ENCODE peak calls at places on chromosomes 13 and 19, in nine cellular contexts. C is endothelial cell, H is heart left ventricle, R is Peyer's patch, G is mesothelial cell of epicardium, K is lower lobe of right lung, N is HFFc6, M is GM13976, B is GM06990. U is an unnamed sample.

GRCh38 chr19:40219721-40220276 is 1.6 kb upstream of the TTC9B start:
- DNase-seq in C (no peak), H (no peak), R (peak), G (no peak), K (no peak), N (peak), M (no peak), B (no peak), U (no peak)

GRCh38 chr13:48708764-48709163 is 55.0 kb downstream of the CYSLTR2 start:
- DNase-seq in C (no peak), H (no peak), R (no peak), G (no peak), K (no peak), N (no peak), M (no peak), B (no peak), U (no peak)

GRCh38 chr13:44932171-44932849 is 57.0 kb downstream of the NUFIP1 start:
- DNase-seq in C (no peak), H (no peak), R (no peak), G (no peak), K (no peak), N (peak), M (no peak), B (no peak), U (no peak)

GRCh38 chr13:45194081-45194939 is 6.5 kb downstream of the KCTD4 start:
- DNase-seq in C (peak), H (peak), R (no peak), G (no peak), K (no peak), N (no peak), M (no peak), B (no peak), U (no peak)

GRCh38 chr13:101988140-101988539 is 413.7 kb downstream of the FGF14 start:
- DNase-seq in C (no peak), H (no peak), R (no peak), G (no peak), K (no peak), N (no peak), M (no peak), B (no peak), U (no peak)

GRCh38 chr13:111584101-111584500 is 263.7 kb downstream of the TEX29 start:
- DNase-seq in C (no peak), H (no peak), R (no peak), G (no peak), K (no peak), N (no peak), M (no peak), B (no peak), U (no peak)

GRCh38 chr19:279656-280055 is 11.5 kb downstream of the PLPP2 start:
- DNase-seq in C (no peak), H (no peak), R (no peak), G (no peak), K (no peak), N (no peak), M (no peak), B (no peak), U (no peak)

GRCh38 chr13:75788494-75788991 is 152.4 kb downstream of the LMO7 start:
- DNase-seq in C (no peak), H (peak), R (peak), G (no peak), K (no peak), N (peak), M (no peak), B (no peak), U (no peak)

GRCh38 chr19:39082745-39083598 is 1.2 kb upstream of the ACP7 start:
- DNase-seq in C (peak), H (no peak), R (no peak), G (no peak), K (no peak), N (no peak), M (no peak), B (no peak), U (no peak)

GRCh38 chr13:78587395-78587794 is 16.0 kb downstream of the POU4F1 start:
- DNase-seq in C (no peak), H (no peak), R (no peak), G (no peak), K (no peak), N (no peak), M (no peak), B (no peak), U (no peak)

GRCh38 chr19:42283248-42284065 is 14.4 kb downstream of the CIC start:
- DNase-seq in C (peak), H (peak), R (peak), G (peak), K (peak), N (peak), M (peak), B (peak), U (peak)

GRCh38 chr13:45398862-45399261 is 19.3 kb downstream of the SLC25A30 start:
- DNase-seq in C (no peak), H (no peak), R (peak), G (no peak), K (no peak), N (no peak), M (no peak), B (no peak), U (no peak)

GRCh38 chr13:33004454-33004853 is 11.8 kb upstream of the KL start:
- DNase-seq in C (peak), H (peak), R (no peak), G (no peak), K (no peak), N (no peak), M (no peak), B (no peak), U (no peak)

GRCh38 chr13:113001251-113002140 is 32.5 kb downstream of the MCF2L start:
- DNase-seq in C (no peak), H (no peak), R (no peak), G (peak), K (peak), N (no peak), M (no peak), B (no peak), U (no peak)

GRCh38 chr19:41089955-41090354 is 1.7 kb downstream of the CYP2A13 start:
- DNase-seq in C (no peak), H (no peak), R (no peak), G (no peak), K (no peak), N (no peak), M (no peak), B (no peak), U (no peak)

GRCh38 chr19:47023448-47023794 is 3.8 kb downstream of the NPAS1 start:
- DNase-seq in C (no peak), H (no peak), R (no peak), G (no peak), K (no peak), N (no peak), M (no peak), B (no peak), U (no peak)

GRCh38 chr13:76597868-76598267 is 288.3 kb downstream of the KCTD12 start:
- DNase-seq in C (no peak), H (no peak), R (no peak), G (no peak), K (no peak), N (no peak), M (no peak), B (no peak), U (no peak)

GRCh38 chr13:95254341-95254740 is 46.9 kb downstream of the ABCC4 start:
- DNase-seq in C (no peak), H (no peak), R (no peak), G (no peak), K (no peak), N (peak), M (no peak), B (no peak), U (no peak)

GRCh38 chr13:99496322-99497142 is 4.7 kb upstream of the TM9SF2 start:
- DNase-seq in C (no peak), H (peak), R (peak), G (no peak), K (peak), N (peak), M (no peak), B (peak), U (peak)

GRCh38 chr13:47420568-47420967 is 523.7 kb upstream of the HTR2A start:
- DNase-seq in C (no peak), H (no peak), R (no peak), G (no peak), K (no peak), N (peak), M (no peak), B (no peak), U (no peak)

GRCh38 chr13:113486698-113487097 is 3.8 kb downstream of the DCUN1D2 start:
- DNase-seq in C (no peak), H (no peak), R (no peak), G (no peak), K (no peak), N (no peak), M (no peak), B (no peak), U (no peak)

GRCh38 chr19:6126335-6126974 is 9.0 kb upstream of the ACSBG2 start:
- DNase-seq in C (no peak), H (no peak), R (no peak), G (no peak), K (no peak), N (peak), M (peak), B (peak), U (no peak)

GRCh38 chr13:112124100-112124499 is 57.2 kb downstream of the SOX1 start:
- DNase-seq in C (no peak), H (no peak), R (no peak), G (no peak), K (no peak), N (no peak), M (no peak), B (no peak), U (no peak)

GRCh38 chr13:48728876-48729275 is 75.1 kb downstream of the CYSLTR2 start:
- DNase-seq in C (no peak), H (no peak), R (no peak), G (no peak), K (no peak), N (no peak), M (no peak), B (no peak), U (no peak)

GRCh38 chr19:8635422-8635821 is 5.0 kb downstream of the NFILZ start:
- DNase-seq in C (no peak), H (no peak), R (no peak), G (no peak), K (no peak), N (peak), M (no peak), B (no peak), U (no peak)

DNA sequence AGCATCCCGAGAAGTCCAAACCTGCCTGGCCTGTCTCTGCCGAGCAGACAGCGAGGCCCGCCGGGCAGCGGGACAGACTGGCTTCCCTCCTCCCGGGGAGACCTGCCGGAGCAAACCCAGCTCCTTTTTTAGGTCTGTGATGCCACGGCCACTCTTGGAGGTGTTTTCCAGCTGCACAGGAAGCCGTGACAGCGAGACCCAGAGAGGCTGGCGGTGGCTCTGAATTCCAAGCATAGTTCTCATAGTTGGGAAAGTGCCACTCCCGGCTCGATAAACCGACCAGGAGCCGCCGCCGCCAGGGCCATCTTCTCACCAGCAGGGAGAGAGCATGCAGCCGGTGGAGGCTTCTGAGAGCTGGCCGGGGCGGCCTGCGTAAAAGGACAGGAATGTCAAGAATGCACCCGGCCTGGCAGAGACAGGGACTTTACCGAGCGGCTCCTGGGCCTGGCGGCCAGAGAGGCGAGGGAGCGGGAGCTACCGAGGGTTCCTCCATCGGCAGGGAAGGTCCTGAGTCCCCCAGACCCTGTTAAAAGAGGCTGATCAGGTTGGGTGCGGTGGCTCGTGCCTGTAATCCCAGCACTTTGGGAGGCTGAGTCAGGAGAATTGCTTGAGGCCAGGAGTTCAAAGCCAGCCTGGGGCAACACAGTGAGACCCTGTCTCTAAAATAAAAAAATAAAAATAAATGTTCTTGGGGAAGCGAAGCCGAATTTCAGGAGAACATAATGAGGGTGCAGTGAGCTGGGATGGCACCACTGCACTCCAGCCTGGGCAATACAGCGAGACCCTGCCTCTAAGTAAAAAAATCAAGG is 64.9 kb downstream of the GADD45B start:
- DNase-seq in C (peak), H (peak), R (peak), G (peak), K (peak), N (peak), M (no peak), B (no peak), U (no peak)
- TF ChIP-seq CTCF in C (no peak), H (no peak), R (peak), G (no peak), K (peak), N (peak), M (no peak), B (no peak), U (no peak)

GRCh38 chr13:40648841-40649240 is 17.6 kb downstream of the FOXO1 start:
- DNase-seq in C (no peak), H (no peak), R (no peak), G (no peak), K (no peak), N (no peak), M (no peak), B (no peak), U (no peak)
- TF ChIP-seq CTCF in C (no peak), H (no peak), R (no peak), G (no peak), K (no peak), N (no peak), M (no peak), B (no peak), U (no peak)

GRCh38 chr13:43132228-43132627 is 108.8 kb downstream of the DNAJC15 start:
- DNase-seq in C (peak), H (peak), R (no peak), G (no peak), K (no peak), N (no peak), M (peak), B (no peak), U (no peak)
- TF ChIP-seq CTCF in C (no peak), H (peak), R (peak), G (no peak), K (peak), N (no peak), M (peak), B (peak), U (no peak)

DNA sequence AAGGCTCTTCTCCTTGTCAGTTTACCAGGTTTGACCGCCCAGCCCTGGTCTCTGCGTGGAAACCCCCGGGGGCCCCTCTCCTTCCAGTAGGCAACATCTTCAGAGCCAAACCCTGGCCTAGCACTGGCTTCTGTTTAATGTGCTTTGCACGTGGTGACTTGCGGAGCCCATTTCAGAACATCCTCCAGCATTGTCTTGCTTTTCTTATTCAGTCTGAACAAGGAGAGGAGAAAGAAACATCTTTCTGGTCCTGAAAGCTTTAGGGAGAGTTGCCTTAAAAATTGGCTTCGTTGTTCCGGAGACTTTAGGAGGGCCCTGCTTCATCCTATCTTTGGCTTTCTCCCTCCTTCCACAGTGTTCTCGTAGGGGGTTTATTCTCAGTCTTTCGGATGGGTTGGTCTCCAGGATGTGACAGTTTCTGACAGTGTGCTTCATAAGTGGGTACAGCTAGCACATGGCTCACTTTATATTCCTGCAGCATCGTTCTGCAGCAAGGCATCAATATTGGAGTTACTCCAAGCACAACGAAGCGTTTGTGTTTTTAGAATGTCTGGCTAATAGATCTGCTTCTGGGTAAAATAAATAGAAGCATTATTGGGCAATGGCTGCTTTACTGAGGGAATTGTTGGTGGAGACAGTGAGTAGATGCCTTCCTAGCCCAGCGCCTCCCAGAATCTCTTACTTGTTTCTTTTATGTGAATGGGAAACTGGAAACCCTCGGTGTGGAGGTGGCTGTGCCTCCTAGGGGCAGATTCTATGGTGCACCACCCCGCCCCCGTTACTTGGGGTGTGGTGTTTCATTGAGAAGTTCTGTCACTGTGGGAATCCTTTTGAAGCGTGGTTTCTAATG is 1.8 kb downstream of the FARP1 start:
- DNase-seq in C (peak), H (no peak), R (no peak), G (no peak), K (peak), N (peak), M (no peak), B (no peak), U (no peak)
- TF ChIP-seq CTCF in C (no peak), H (no peak), R (no peak), G (no peak), K (no peak), N (peak), M (no peak), B (peak), U (no peak)

U was measured in CD14-positive monocyte.